ENCODE peak calls at places on chromosomes 16 and 17, in seven cellular contexts. M is heart left ventricle, P is coronary artery, L is IMR-90, S is BE2C, A is H9, D is endothelial cell. Z is an unnamed sample.

GRCh38 chr16:12661656-12662172 is 142.0 kb downstream of the CPPED1 start:
- DNase-seq in L (peak), A (peak), S (no peak), M (no peak), P (no peak), D (peak), Z (peak)

GRCh38 chr17:1019451-1019850 is 22.5 kb downstream of the TIMM22 start:
- DNase-seq in S (no peak), D (no peak), M (no peak), P (peak), A (no peak), L (no peak), Z (no peak)

GRCh38 chr17:2051388-2052237 is 3.3 kb upstream of the HIC1 start:
- DNase-seq in L (no peak), M (no peak), P (no peak), A (no peak), D (no peak), S (no peak), Z (no peak)

GRCh38 chr16:48197294-48197693 is 41.5 kb upstream of the ABCC12 start:
- DNase-seq in A (no peak), D (no peak), S (no peak), L (no peak), M (no peak), P (no peak), Z (no peak)

GRCh38 chr17:77306790-77307478 is 166.2 kb downstream of the SEC14L1 start:
- DNase-seq in S (no peak), M (no peak), P (no peak), L (no peak), A (no peak), D (no peak), Z (no peak)

GRCh38 chr17:74201250-74201649 is 2.2 kb upstream of the RPL38 start:
- DNase-seq in S (peak), A (no peak), P (no peak), D (no peak), L (peak), M (no peak), Z (peak)

GRCh38 chr17:57988301-57989010 is 402 bp upstream of the VEZF1 start:
- DNase-seq in A (peak), M (peak), D (no peak), P (peak), L (peak), S (peak), Z (peak)

GRCh38 chr17:6474376-6474775 is 30.1 kb downstream of the PIMREG start:
- DNase-seq in L (no peak), M (no peak), A (no peak), P (no peak), S (no peak), D (no peak), Z (no peak)

GRCh38 chr17:56026894-56027293 is 126.4 kb upstream of the ANKFN1 start:
- DNase-seq in P (no peak), D (no peak), L (no peak), S (no peak), A (no peak), M (no peak), Z (no peak)

GRCh38 chr17:73613947-73614655 is 30.1 kb downstream of the SDK2 start:
- DNase-seq in S (peak), L (no peak), P (no peak), M (peak), A (peak), D (no peak), Z (no peak)

GRCh38 chr16:84314814-84315213 is 20.1 kb downstream of the WFDC1 start:
- DNase-seq in P (no peak), M (no peak), A (no peak), D (no peak), L (peak), S (no peak), Z (no peak)
- TF ChIP-seq CTCF in P (no peak), M (no peak), A (no peak), D (no peak), L (no peak), S (no peak), Z (no peak)

DNA sequence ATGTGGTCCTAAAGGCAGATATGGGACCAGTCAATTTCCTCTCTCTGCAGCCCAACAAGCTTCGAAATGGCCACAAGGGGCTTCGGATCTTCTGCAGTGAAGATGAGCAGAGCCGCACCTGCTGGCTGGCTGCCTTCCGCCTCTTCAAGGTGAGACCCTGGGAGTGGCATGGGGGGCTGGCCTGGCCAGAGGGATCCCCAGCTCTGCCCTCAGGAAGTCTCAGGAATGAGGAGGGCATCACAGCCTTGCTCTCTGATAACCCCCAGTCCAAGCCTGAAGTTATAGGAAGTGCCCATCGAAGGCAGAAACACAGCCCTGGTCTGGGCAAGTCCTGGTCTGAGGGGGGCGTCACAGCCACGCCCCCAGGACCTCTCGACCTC is 7.1 kb downstream of the GRB7 start:
- DNase-seq in L (no peak), A (peak), S (no peak), P (no peak), D (no peak), M (no peak), Z (no peak)
- TF ChIP-seq CTCF in L (no peak), A (no peak), S (no peak), P (no peak), D (no peak), M (no peak), Z (no peak)

GRCh38 chr16:897200-897543 is 73.6 kb downstream of the LMF1 start:
- DNase-seq in L (no peak), S (no peak), P (no peak), A (no peak), D (no peak), M (peak), Z (no peak)
- TF ChIP-seq CTCF in L (no peak), S (no peak), P (no peak), A (peak), D (no peak), M (no peak), Z (no peak)

GRCh38 chr17:7932949-7933348 is 943 bp downstream of the CNTROB start:
- DNase-seq in M (no peak), P (peak), A (peak), L (peak), D (peak), S (peak), Z (peak)
- TF ChIP-seq CTCF in M (no peak), P (no peak), A (peak), L (peak), D (no peak), S (no peak), Z (peak)

DNA sequence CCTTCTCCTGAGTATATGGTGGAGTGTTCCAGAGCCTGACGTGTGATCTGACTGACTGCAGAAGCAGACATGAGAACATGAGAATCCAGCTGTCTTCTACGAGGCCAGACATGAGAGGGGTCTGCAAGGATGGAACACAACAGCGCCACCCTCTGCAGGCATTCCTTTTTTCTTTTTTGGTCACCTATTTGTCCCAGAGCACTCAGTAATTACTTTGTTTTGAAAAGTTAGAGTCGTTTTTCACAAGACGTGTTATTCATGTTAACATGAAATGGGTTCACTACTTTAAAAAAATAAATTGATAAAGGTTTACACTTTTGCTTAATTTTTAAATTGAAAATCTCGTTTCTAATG is 43.8 kb upstream of the ATP2A3 start:
- DNase-seq in P (no peak), S (no peak), M (no peak), A (no peak), L (peak), D (peak), Z (no peak)
- TF ChIP-seq CTCF in P (no peak), S (peak), M (no peak), A (peak), L (peak), D (peak), Z (no peak)

DNA sequence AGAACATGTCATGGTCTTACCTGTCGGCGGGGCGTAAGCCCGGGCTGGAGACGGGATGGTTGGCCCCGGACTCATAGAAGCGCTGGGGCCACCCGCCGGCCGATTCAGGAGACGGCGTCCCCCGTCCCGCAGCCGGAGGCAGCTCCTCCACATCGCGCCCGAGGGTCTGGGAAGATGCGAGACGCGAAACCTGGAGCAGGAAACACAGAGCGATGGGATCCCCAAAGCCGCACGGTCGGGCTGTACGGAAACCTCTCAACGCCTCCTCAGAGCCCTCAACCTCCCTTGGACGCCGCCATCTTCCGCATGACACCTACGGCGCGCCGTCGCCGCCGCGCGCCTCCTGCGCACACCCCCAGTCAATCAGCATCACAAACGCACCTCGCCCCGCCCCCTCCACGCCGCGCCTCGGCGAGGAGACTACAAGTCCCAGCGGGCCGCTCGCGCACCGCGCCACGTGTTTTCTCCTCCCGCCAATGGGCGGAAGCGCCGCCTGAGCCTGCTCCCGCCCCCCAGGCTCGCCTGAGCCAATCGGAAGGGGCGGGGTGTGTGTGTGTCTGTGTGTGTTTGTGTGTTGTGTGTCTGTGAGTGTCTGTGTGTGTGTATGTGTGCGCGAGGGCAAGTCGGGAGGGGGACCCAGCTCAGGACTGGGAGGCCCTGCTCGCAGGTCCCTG is at the start of the genes ATPAF2 and GID4:
- DNase-seq in M (peak), P (peak), A (peak), D (peak), S (peak), L (peak), Z (peak)
- TF ChIP-seq CTCF in M (no peak), P (no peak), A (no peak), D (no peak), S (no peak), L (no peak), Z (no peak)

DNA sequence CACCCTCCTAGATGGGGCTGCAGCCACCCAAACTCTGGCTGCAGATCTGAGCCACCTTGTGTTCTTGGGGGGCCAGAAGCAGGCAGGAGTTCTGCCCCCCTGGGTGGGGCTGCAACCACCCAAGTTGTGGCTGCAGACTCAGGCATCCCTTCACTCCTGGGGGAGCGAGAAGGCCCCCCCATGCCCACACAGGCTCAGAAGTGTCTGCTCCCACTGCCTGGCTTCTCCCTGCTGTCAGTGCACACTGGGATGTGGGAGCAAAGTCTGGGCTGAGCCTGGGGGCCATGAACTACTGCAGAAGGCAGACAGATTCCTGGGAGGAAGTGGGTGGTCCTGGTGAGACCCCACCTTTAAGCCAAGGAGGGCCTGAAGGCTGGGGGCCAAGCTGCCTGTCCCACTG is 13.0 kb downstream of the MT1X start:
- DNase-seq in P (no peak), A (no peak), D (no peak), S (no peak), M (no peak), L (no peak), Z (no peak)
- TF ChIP-seq CTCF in P (no peak), A (no peak), D (no peak), S (no peak), M (no peak), L (no peak), Z (no peak)

DNA sequence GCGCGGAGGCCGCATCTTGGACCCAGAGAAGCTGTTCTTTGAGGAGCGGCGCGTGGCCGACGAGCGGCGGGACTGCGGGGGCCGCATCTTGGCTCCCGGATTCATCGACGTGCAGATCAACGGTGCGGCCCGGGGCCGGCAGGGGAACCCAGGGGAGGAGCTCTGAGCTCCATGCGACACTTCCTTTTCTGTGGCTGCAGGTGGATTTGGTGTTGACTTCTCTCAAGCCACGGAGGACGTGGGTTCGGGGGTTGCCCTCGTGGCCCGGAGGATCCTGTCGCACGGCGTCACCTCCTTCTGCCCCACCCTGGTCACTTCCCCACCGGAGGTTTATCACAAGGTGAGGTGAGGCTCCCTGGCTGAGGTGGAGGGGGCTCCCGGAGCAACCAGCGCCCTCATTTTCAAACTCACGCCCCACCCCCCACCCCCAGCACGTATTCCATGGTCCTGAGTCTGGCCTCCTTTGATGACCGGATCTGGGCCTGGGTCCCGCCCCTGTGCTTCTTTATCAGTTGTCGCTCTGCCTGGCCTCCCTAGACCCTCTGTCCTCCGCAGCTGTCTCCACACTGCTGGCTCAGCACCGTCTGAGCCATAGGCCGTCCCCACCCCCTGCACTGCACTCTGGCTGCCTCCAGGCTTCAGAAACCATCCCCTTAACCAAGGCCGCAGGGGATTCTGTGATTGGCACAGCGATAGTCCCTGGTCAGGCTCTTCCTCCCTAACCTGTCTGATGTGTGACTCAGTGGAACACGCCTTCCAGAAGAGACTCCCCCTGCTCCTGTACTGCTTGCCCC is 810 bp downstream of the AMDHD2 start:
- DNase-seq in S (no peak), D (no peak), M (peak), P (no peak), A (peak), L (no peak), Z (peak)
- TF ChIP-seq CTCF in S (no peak), D (no peak), M (no peak), P (no peak), A (no peak), L (no peak), Z (peak)